ENCODE peak calls at places on chromosomes 4 and X, in six cellular contexts. U, K, E, C, X and S are unnamed samples.

GRCh38 chr4:177093964-177094363 is 215.7 kb upstream of the NEIL3 start:
- DNase-seq in U (no peak), K (no peak), E (no peak), C (no peak), X (no peak), S (no peak)

GRCh38 chr4:187565416-187565815 is 430.2 kb upstream of the ZFP42 start:
- DNase-seq in U (no peak), K (no peak), E (no peak), C (no peak), X (peak; percentile 50), S (no peak)

GRCh38 chr4:6199344-6199921 is 916 bp downstream of the JAKMIP1 start:
- DNase-seq in U (no peak), K (no peak), E (no peak), C (no peak), X (peak; percentile 86), S (no peak)

GRCh38 chrX:25052798-25053534 is 37.2 kb upstream of the ARX start:
- DNase-seq in U (no peak), K (no peak), E (no peak), C (no peak), X (no peak), S (no peak)

GRCh38 chr4:67106846-67107467 is 438.3 kb downstream of the CENPC start:
- DNase-seq in U (no peak), K (no peak), E (no peak), C (no peak), X (no peak), S (no peak)

GRCh38 chr4:168558587-168558986 is 61.7 kb downstream of the PALLD start:
- DNase-seq in U (no peak), K (no peak), E (no peak), C (no peak), X (no peak), S (peak; percentile 33)

GRCh38 chr4:71126719-71127118 is 133.3 kb downstream of the DCK start:
- DNase-seq in U (no peak), K (no peak), E (no peak), C (no peak), X (no peak), S (peak; percentile 92)

GRCh38 chr4:110624016-110624770 is 1.3 kb upstream of the PITX2 start:
- DNase-seq in U (no peak), K (no peak), E (no peak), C (no peak), X (no peak), S (no peak)

GRCh38 chr4:7460591-7460990 is 25.9 kb upstream of the PSAPL1 start:
- DNase-seq in U (no peak), K (peak; percentile 93), E (peak; percentile 31), C (no peak), X (no peak), S (peak; percentile 26)

GRCh38 chr4:89447543-89447942 is 139.9 kb upstream of the GPRIN3 start:
- DNase-seq in U (no peak), K (no peak), E (no peak), C (no peak), X (no peak), S (no peak)

GRCh38 chrX:2931612-2932011 is 2.5 kb upstream of the ARSD start:
- DNase-seq in U (no peak), K (no peak), E (no peak), C (no peak), X (no peak), S (no peak)

GRCh38 chrX:48833531-48834138 is 1.8 kb downstream of the PCSK1N start:
- DNase-seq in U (no peak), K (no peak), E (no peak), C (no peak), X (no peak), S (no peak)

GRCh38 chrX:155745792-155746191 is 133.0 kb upstream of the TMLHE start:
- DNase-seq in U (no peak), K (peak; percentile 61), E (no peak), C (no peak), X (no peak), S (peak; percentile 30)

GRCh38 chr4:182643801-182644311 is 273.3 kb downstream of the DCTD start:
- DNase-seq in U (no peak), K (no peak), E (no peak), C (no peak), X (no peak), S (peak; percentile 63)

GRCh38 chrX:39661508-39661907 is 436.2 kb downstream of the BCOR start:
- DNase-seq in U (peak; percentile 27), K (no peak), E (no peak), C (no peak), X (no peak), S (no peak)
- H3K4me3 ChIP-seq in U (no peak overlapping the region), K (no peak overlapping the region), E (no peak overlapping the region), C (no peak overlapping the region), X (no peak overlapping the region), S (no peak overlapping the region)

GRCh38 chr4:77776182-77777134 is 42.7 kb downstream of the CNOT6L start:
- DNase-seq in U (no peak), K (no peak), E (no peak), C (no peak), X (no peak), S (no peak)
- H3K4me3 ChIP-seq in U (no peak overlapping the region), K (no peak overlapping the region), E (no peak overlapping the region), C (no peak overlapping the region), X (no peak overlapping the region), S (no peak overlapping the region)

DNA sequence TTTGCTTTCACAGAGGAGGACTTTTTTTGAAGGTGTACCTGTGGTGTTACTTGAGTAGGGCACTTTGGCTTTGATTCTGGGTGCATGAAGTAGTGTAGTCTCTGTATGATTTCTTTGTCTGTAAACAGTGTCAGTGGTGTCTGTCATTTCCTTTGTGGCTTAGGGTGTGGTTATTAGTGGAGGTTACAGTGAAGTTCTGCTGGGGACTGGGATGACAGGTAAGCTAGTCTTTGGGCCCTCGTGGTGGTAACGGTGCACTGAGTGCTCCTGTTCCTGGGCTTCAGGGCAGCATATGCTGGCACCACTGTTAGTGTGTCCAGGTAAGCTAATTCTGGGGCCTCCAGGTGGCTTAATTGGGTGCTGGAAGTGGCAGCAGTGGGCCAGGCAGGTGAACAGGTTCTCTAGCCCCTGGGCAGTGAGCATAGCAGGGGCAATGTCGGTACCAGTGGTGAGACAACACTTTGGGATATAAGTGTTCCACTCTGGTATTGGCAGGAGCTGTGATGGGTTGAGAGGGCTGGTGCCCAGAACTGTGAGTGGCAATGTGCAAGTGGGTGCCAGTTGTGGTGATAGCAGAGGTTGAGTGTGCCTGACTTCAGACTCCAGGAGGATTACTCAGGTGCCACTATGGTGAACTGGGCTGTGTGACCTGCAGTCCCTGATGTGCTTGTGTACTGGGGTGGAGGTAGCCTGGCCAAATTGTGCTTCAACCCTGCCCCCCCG is 26.0 kb upstream of the VSIG1 start:
- DNase-seq in U (no peak), K (no peak), E (no peak), C (peak; percentile 65), X (no peak), S (no peak)
- H3K4me3 ChIP-seq in U (no peak overlapping the region), K (no peak overlapping the region), E (no peak overlapping the region), C (peak overlapping the region; percentile 64), X (no peak overlapping the region), S (no peak overlapping the region)

GRCh38 chrX:103329991-103330390 is at the start of gene TCEAL7:
- DNase-seq in U (no peak), K (peak; percentile 48), E (peak; percentile 20), C (no peak), X (no peak), S (peak; percentile 49)

GRCh38 chrX:103330601-103331397 is 760 bp downstream of the TCEAL7 start:
- DNase-seq in U (no peak), K (no peak), E (no peak), C (no peak), X (peak; percentile 29), S (peak; percentile 4)
- H3K4me3 ChIP-seq in U (no peak overlapping the region), K (peak overlapping the region; percentile 31), E (peak overlapping the region; percentile 18), C (no peak overlapping the region), X (peak overlapping the region; percentile 11), S (peak overlapping the region; percentile 50)

GRCh38 chr4:119664168-119664907 is 35.7 kb upstream of the PDE5A start:
- DNase-seq in U (peak; percentile 2), K (no peak), E (no peak), C (no peak), X (no peak), S (no peak)

GRCh38 chr4:119665718-119666117 is 37.1 kb upstream of the PDE5A start:
- DNase-seq in U (peak; percentile 27), K (no peak), E (no peak), C (no peak), X (no peak), S (no peak)

GRCh38 chr4:119666653-119667091 is 38.1 kb upstream of the PDE5A start:
- DNase-seq in U (peak; percentile 27), K (no peak), E (no peak), C (no peak), X (no peak), S (no peak)

GRCh38 chr4:119661231-119661630 is 32.6 kb upstream of the PDE5A start:
- DNase-seq in U (no peak), K (no peak), E (no peak), C (no peak), X (no peak), S (no peak)

DNA sequence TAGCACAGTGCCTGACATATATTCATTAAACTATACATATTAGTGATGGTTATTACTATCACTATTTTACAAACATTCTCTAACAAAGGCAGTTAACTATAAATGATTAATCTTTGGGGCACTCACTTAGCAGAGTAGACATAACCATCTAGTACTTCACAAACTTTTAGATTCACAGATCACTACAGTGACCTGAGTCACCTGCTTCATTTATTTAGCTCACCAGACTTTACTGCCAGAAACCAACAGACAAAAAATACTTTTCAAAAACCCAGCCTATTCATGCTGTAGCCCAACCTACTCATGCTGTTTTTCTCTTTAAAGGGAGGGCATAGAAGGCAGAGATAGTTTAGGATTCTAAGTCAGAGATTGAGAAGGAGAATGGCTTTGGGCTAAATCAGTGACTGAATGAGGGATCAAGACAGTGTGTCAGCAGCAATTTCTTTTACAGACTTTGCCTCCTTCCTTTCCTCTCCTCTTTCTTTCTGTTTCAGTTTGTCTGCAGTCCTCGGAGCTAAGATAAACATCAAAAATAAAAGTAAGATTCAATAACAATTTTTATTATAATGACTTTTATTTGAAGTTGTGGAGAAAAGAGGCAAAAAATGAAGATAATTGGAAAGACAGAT is 34.7 kb upstream of the PDE5A start:
- DNase-seq in U (no peak), K (no peak), E (no peak), C (no peak), X (no peak), S (no peak)
- H3K4me3 ChIP-seq in U (no peak overlapping the region), K (no peak overlapping the region), E (peak overlapping the region; percentile 4), C (no peak overlapping the region), X (no peak overlapping the region), S (no peak overlapping the region)